ENCODE peak calls at places on chromosomes 6 and 20, in eight cellular contexts. K is transverse colon, X is A549, B is GM12878, Y is H1, G is ovary, A is sigmoid colon, L is suprapubic skin. Z is an unnamed sample.

GRCh38 chr6:102390541-102390940 is 997.0 kb downstream of the GRIK2 start:
- DNase-seq in K (no peak), X (no peak), B (no peak), Y (no peak), G (no peak), A (no peak), L (no peak), Z (no peak)

GRCh38 chr6:32047855-32048766 is 9.9 kb downstream of the CYP21A2 start:
- DNase-seq in K (peak), X (peak), B (no peak), Y (peak), G (peak), A (peak), L (peak), Z (peak)

GRCh38 chr20:15918631-15919030 is 654.6 kb downstream of the KIF16B start:
- DNase-seq in K (no peak), X (no peak), B (no peak), Y (no peak), G (no peak), A (no peak), L (no peak), Z (no peak)

GRCh38 chr6:132675002-132675401 is 16.0 kb upstream of the TAAR1 start:
- DNase-seq in K (no peak), X (no peak), B (no peak), Y (no peak), G (no peak), A (no peak), L (no peak), Z (no peak)

GRCh38 chr6:743320-744096 is 50.6 kb upstream of the EXOC2 start:
- DNase-seq in K (no peak), X (no peak), B (no peak), Y (no peak), G (no peak), A (no peak), L (no peak), Z (no peak)

GRCh38 chr6:150377211-150377781 is 8.5 kb downstream of the IYD start:
- DNase-seq in K (no peak), X (no peak), B (no peak), Y (no peak), G (no peak), A (no peak), L (no peak), Z (no peak)

GRCh38 chr20:35511814-35512420 is 17.5 kb downstream of the C20orf173 start:
- DNase-seq in K (peak), X (peak), B (no peak), Y (no peak), G (no peak), A (no peak), L (no peak), Z (no peak)

GRCh38 chr6:167735498-167736201 is 91.1 kb upstream of the AFDN start:
- DNase-seq in K (no peak), X (no peak), B (no peak), Y (no peak), G (no peak), A (peak), L (no peak), Z (no peak)

GRCh38 chr6:160349837-160350236 is 1.7 kb downstream of the SLC22A3 start:
- DNase-seq in K (peak), X (no peak), B (no peak), Y (no peak), G (no peak), A (no peak), L (no peak), Z (no peak)

GRCh38 chr6:89597988-89598387 is 40.6 kb downstream of the LYRM2 start:
- DNase-seq in K (no peak), X (peak), B (no peak), Y (no peak), G (no peak), A (no peak), L (no peak), Z (peak)

GRCh38 chr20:58389324-58389967 is 417 bp downstream of the VAPB start:
- DNase-seq in K (peak), X (peak), B (no peak), Y (no peak), G (no peak), A (peak), L (no peak), Z (peak)

GRCh38 chr20:38878798-38879197 is 47.4 kb upstream of the FAM83D start:
- DNase-seq in K (no peak), X (no peak), B (no peak), Y (no peak), G (no peak), A (no peak), L (no peak), Z (no peak)
- TF ChIP-seq EP300 in K (no peak), X (no peak), B (no peak), Y (no peak), G (no peak), A (no peak), L (no peak), Z (no peak)

GRCh38 chr6:137286368-137286767 is 67.2 kb upstream of the IFNGR1 start:
- DNase-seq in K (no peak), X (no peak), B (no peak), Y (no peak), G (no peak), A (no peak), L (no peak), Z (no peak)

GRCh38 chr6:137283940-137284910 is 65.0 kb upstream of the IFNGR1 start:
- DNase-seq in K (no peak), X (no peak), B (peak), Y (no peak), G (no peak), A (no peak), L (no peak), Z (no peak)

GRCh38 chr6:137283080-137283479 is 63.9 kb upstream of the IFNGR1 start:
- DNase-seq in K (no peak), X (no peak), B (no peak), Y (no peak), G (no peak), A (no peak), L (no peak), Z (no peak)

GRCh38 chr6:137290601-137291261 is 71.5 kb upstream of the IFNGR1 start:
- DNase-seq in K (no peak), X (no peak), B (no peak), Y (no peak), G (no peak), A (no peak), L (no peak), Z (no peak)

DNA sequence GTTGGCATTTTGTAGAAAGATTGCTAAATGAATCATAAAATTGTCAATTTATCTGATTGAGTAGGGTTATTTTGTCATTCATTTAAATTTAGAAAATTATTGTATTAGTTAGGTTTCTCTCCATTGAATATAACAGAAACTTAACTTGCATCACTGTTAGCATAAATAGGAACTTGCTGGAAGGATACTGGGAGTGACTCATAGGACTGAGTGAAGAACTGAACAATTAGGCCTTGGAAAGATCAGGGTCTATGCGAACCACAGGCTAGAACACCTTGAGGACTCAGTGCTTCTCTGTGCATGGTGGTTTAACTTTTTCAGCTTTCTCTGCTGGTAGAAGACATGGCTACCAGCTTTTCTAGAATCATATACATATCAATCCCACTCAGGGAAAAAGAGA is 67.7 kb upstream of the IFNGR1 start:
- DNase-seq in K (no peak), X (no peak), B (no peak), Y (no peak), G (no peak), A (no peak), L (no peak), Z (no peak)
- TF ChIP-seq EP300 in K (no peak), X (no peak), B (no peak), Y (no peak), G (no peak), A (no peak), L (no peak), Z (no peak)

DNA sequence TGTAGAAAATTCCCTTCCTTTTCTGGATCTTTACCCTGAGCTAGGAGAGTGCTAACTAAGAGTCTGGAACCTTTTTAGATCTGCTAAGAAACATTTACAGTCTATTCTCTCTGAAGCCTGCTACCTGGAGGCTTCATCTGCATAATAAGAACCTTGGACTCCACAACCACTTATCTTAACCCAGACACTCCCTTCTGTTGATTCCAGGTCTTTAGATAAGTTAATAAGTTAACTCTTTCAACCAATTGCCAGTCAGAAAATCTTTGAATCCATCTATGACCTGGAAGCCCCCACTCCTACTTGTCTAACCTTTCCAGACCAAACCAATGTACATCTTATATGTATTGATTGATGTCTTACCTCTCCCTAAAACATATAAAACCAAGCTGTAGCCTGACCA is 150.5 kb downstream of the PKHD1 start:
- DNase-seq in K (no peak), X (no peak), B (no peak), Y (no peak), G (no peak), A (no peak), L (no peak), Z (no peak)
- TF ChIP-seq EP300 in K (no peak), X (no peak), B (no peak), Y (no peak), G (no peak), A (no peak), L (no peak), Z (no peak)

GRCh38 chr20:1370548-1371110 is 22.2 kb downstream of the FKBP1A start:
- DNase-seq in K (no peak), X (no peak), B (no peak), Y (no peak), G (no peak), A (no peak), L (no peak), Z (no peak)
- TF ChIP-seq EP300 in K (no peak), X (no peak), B (no peak), Y (no peak), G (no peak), A (no peak), L (no peak), Z (no peak)

GRCh38 chr6:158060447-158061360 is 79.0 kb downstream of the SYNJ2 start:
- DNase-seq in K (peak), X (peak), B (no peak), Y (no peak), G (peak), A (peak), L (peak), Z (peak)
- TF ChIP-seq EP300 in K (no peak), X (peak), B (no peak), Y (peak), G (no peak), A (no peak), L (no peak), Z (peak)

DNA sequence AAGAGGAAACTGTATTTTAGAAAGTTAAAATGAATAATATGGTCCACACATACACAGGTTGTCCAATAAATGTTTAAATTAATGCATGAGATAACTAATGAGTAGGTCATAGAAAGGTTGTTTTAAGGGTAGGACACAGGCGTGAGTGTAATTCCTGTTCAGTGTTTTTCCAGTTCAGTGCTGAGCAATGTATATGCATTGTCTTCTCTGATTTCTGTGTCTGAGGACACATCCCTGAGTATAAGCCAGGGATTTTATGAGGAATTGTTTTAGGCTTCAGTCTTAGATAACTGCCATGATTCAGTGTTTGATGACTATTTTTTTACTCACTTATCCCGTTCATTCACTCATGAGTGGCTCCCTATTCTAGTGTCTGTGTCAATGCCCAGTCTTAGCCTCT is 298.5 kb upstream of the TBX18 start:
- DNase-seq in K (no peak), X (no peak), B (no peak), Y (no peak), G (no peak), A (no peak), L (no peak), Z (no peak)
- TF ChIP-seq EP300 in K (no peak), X (no peak), B (no peak), Y (no peak), G (no peak), A (no peak), L (no peak), Z (no peak)

GRCh38 chr20:24018796-24019195 is 30.2 kb upstream of the GGTLC1 start:
- DNase-seq in K (no peak), X (peak), B (no peak), Y (no peak), G (no peak), A (no peak), L (no peak), Z (peak)

GRCh38 chr20:24017160-24017761 is 28.7 kb upstream of the GGTLC1 start:
- DNase-seq in K (no peak), X (no peak), B (no peak), Y (no peak), G (no peak), A (no peak), L (no peak), Z (no peak)

GRCh38 chr20:24013953-24014352 is 25.4 kb upstream of the GGTLC1 start:
- DNase-seq in K (no peak), X (no peak), B (no peak), Y (no peak), G (no peak), A (no peak), L (no peak), Z (no peak)

DNA sequence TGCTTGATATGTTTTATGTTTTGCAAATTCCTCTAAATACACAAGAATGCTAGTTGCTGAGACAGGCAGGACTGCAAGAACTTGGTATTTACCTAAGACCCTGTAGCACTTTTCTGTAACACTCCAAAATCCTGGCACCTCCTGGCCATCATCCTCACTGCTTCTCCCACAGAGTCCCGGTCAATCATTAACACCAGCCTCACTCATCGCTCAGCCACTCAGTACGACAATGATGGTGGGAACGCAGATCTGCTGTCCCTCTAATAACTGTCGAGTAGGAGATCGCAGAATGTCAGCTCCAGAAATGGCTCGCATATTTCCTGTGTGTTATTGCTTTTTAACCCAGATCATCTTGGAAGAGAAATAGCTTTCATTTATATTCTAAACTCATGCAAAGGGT is 28.0 kb upstream of the GGTLC1 start:
- DNase-seq in K (no peak), X (no peak), B (no peak), Y (no peak), G (no peak), A (no peak), L (no peak), Z (no peak)
- TF ChIP-seq EP300 in K (no peak), X (no peak), B (no peak), Y (no peak), G (no peak), A (no peak), L (no peak), Z (no peak)